ENCODE peak calls at places on chromosomes 5 and 9, in nine cellular contexts. V, G, B, H, E, W, P, R and I are unnamed samples.

GRCh38 chr9:87194471-87194870 is 247.2 kb upstream of the GAS1 start:
- DNase-seq in E (no peak), R (peak; percentile 37), H (no peak), V (no peak), W (peak; percentile 92), G (no peak), P (no peak), B (no peak), I (no peak)

GRCh38 chr5:73314395-73315195 is 134.0 kb downstream of the FOXD1 start:
- DNase-seq in P (no peak), V (no peak), R (no peak), G (no peak), H (no peak), W (peak; percentile 54), B (no peak), E (no peak), I (no peak)

GRCh38 chr5:74862221-74862620 is 4.0 kb downstream of the FAM169A start:
- DNase-seq in E (no peak), H (no peak), P (no peak), R (no peak), V (no peak), W (no peak), G (no peak), B (no peak), I (no peak)

GRCh38 chr9:71921190-71921814 is 9.9 kb downstream of the C9orf85 start:
- DNase-seq in V (no peak), R (no peak), W (no peak), E (no peak), B (no peak), G (no peak), H (no peak), P (peak; percentile 68), I (no peak)

GRCh38 chr5:112529525-112529924 is 110.4 kb upstream of the EPB41L4A start:
- DNase-seq in V (no peak), P (peak; percentile 64), E (no peak), W (no peak), G (no peak), H (peak; percentile 24), B (no peak), R (no peak), I (no peak)

GRCh38 chr5:157100140-157100679 is 8.6 kb downstream of the HAVCR2 start:
- DNase-seq in R (no peak), P (no peak), W (peak; percentile 61), E (no peak), H (no peak), G (no peak), B (no peak), V (no peak), I (no peak)

GRCh38 chr5:141488591-141489478 is at the start of gene PCDHGC5:
- DNase-seq in R (no peak), G (no peak), V (no peak), P (peak; percentile 63), E (no peak), H (no peak), B (no peak), W (peak; percentile 87), I (no peak)

GRCh38 chr5:141742866-141743651 is 61.0 kb upstream of the ARAP3 start:
- DNase-seq in E (peak; percentile 71), H (peak; percentile 14), B (no peak), P (peak; percentile 92), W (peak; percentile 23), V (no peak), R (peak; percentile 74), G (peak; percentile 71), I (no peak)

GRCh38 chr5:88664630-88665029 is 218.4 kb downstream of the MEF2C start:
- DNase-seq in G (no peak), E (no peak), B (no peak), P (no peak), H (no peak), V (no peak), R (no peak), W (no peak), I (no peak)

GRCh38 chr9:129558063-129558550 is 62.8 kb downstream of the C9orf50 start:
- DNase-seq in H (no peak), W (no peak), E (no peak), G (no peak), P (peak; percentile 75), R (no peak), B (no peak), V (no peak), I (no peak)

GRCh38 chr5:104344809-104345512 is 782.4 kb upstream of the NUDT12 start:
- DNase-seq in B (no peak), E (no peak), P (peak; percentile 48), H (no peak), V (no peak), G (no peak), W (peak; percentile 1), R (no peak), I (peak; percentile 59)

GRCh38 chr5:72602696-72603685 is 95.8 kb upstream of the ZNF366 start:
- DNase-seq in G (no peak), B (no peak), E (no peak), W (peak; percentile 34), R (no peak), V (no peak), H (no peak), P (no peak), I (no peak)

GRCh38 chr5:126576974-126577373 is 18.0 kb downstream of the ALDH7A1 start:
- DNase-seq in W (no peak), G (no peak), V (no peak), E (no peak), P (no peak), B (no peak), R (no peak), H (no peak), I (no peak)

GRCh38 chr5:33494476-33494875 is 53.7 kb downstream of the TARS1 start:
- DNase-seq in R (no peak), B (no peak), V (no peak), W (no peak), P (no peak), E (no peak), G (no peak), H (no peak), I (no peak)

GRCh38 chr5:83764101-83764500 is 43.4 kb upstream of the HAPLN1 start:
- DNase-seq in R (no peak), W (no peak), B (no peak), P (no peak), G (no peak), V (no peak), H (no peak), E (no peak), I (no peak)

GRCh38 chr5:143402464-143403356 is 776 bp downstream of the NR3C1 start:
- DNase-seq in P (peak; percentile 84), V (peak; percentile 83), R (peak; percentile 71), B (peak; percentile 62), W (peak; percentile 34), G (peak; percentile 49), E (peak; percentile 72), H (peak; percentile 62), I (peak; percentile 82)

GRCh38 chr5:90408571-90409317 is 812 bp downstream of the CETN3 start:
- DNase-seq in E (no peak), V (no peak), P (peak; percentile 64), R (peak; percentile 15), B (no peak), H (peak; percentile 9), G (peak; percentile 24), W (no peak), I (no peak)

GRCh38 chr5:172568308-172568923 is 72.6 kb upstream of the NEURL1B start:
- DNase-seq in E (no peak), R (no peak), G (no peak), P (no peak), B (peak; percentile 67), W (no peak), H (no peak), V (no peak), I (no peak)

GRCh38 chr5:15763754-15764153 is 263.8 kb downstream of the FBXL7 start:
- DNase-seq in G (no peak), H (no peak), W (peak; percentile 51), V (no peak), R (no peak), B (no peak), E (no peak), P (no peak), I (no peak)

GRCh38 chr9:2116073-2116472 is 100.9 kb downstream of the SMARCA2 start:
- DNase-seq in W (no peak), E (no peak), R (peak; percentile 14), V (no peak), G (peak; percentile 9), P (peak; percentile 82), H (peak; percentile 31), B (no peak), I (no peak)

GRCh38 chr5:29023541-29023940 is 1985.2 kb upstream of the CDH9 start:
- DNase-seq in R (no peak), P (no peak), V (no peak), E (no peak), W (no peak), G (no peak), B (no peak), H (no peak), I (no peak)

GRCh38 chr9:124267271-124267807 is 9.6 kb downstream of the NEK6 start:
- DNase-seq in H (peak; percentile 53), P (no peak), E (peak; percentile 87), R (no peak), G (no peak), B (peak; percentile 73), W (peak; percentile 85), V (peak; percentile 92), I (peak; percentile 60)

GRCh38 chr5:103532116-103532734 is 30.4 kb downstream of the NUDT12 start:
- DNase-seq in P (no peak), V (no peak), G (no peak), E (no peak), H (no peak), W (no peak), B (no peak), R (peak; percentile 14), I (no peak)

GRCh38 chr9:137194909-137195308 is 5.6 kb downstream of the TPRN start:
- DNase-seq in H (no peak), R (peak; percentile 38), G (no peak), E (no peak), P (no peak), W (no peak), V (no peak), B (peak; percentile 79), I (no peak)
- H3K4me1 ChIP-seq in H (peaks cover 8% of the 10 kb centered on the region), R (peaks cover 52% of the 10 kb centered on the region), G (peaks cover 32% of the 10 kb centered on the region), E (peaks cover 18% of the 10 kb centered on the region), P (peaks cover 25% of the 10 kb centered on the region), W (peaks cover 18% of the 10 kb centered on the region), V (peaks cover 69% of the 10 kb centered on the region), B (peaks cover 73% of the 10 kb centered on the region), I (peaks cover 26% of the 10 kb centered on the region)

GRCh38 chr5:134143431-134143830 is 28.9 kb downstream of the TCF7 start:
- DNase-seq in W (no peak), E (no peak), P (no peak), V (no peak), B (no peak), G (no peak), H (no peak), R (peak; percentile 2), I (no peak)
- H3K36me3 ChIP-seq in W (peaks cover 46% of the 10 kb centered on the region), E (peaks cover 49% of the 10 kb centered on the region), P (peaks cover 86% of the 10 kb centered on the region), V (peaks cover 91% of the 10 kb centered on the region), B (peaks cover 5% of the 10 kb centered on the region), G (peaks cover 8% of the 10 kb centered on the region), H (peaks cover 59% of the 10 kb centered on the region), R (no peaks in the 10 kb centered on the region), I (peaks cover 54% of the 10 kb centered on the region)

GRCh38 chr5:180821538-180821937 is 18.9 kb upstream of the MGAT1 start:
- DNase-seq in P (no peak), B (no peak), H (no peak), V (no peak), E (no peak), R (no peak), W (no peak), G (no peak), I (no peak)
- H3K4me1 ChIP-seq in P (no peaks in the 10 kb centered on the region), B (peaks cover 51% of the 10 kb centered on the region), H (peaks cover 79% of the 10 kb centered on the region), V (peaks cover 71% of the 10 kb centered on the region), E (peaks cover 11% of the 10 kb centered on the region), R (peaks cover 9% of the 10 kb centered on the region), W (peaks cover 25% of the 10 kb centered on the region), G (peaks cover 35% of the 10 kb centered on the region), I (peaks cover 43% of the 10 kb centered on the region)

GRCh38 chr5:69202497-69202896 is 13.1 kb downstream of the CENPH start:
- DNase-seq in B (no peak), G (no peak), P (no peak), V (no peak), R (no peak), H (no peak), W (peak; percentile 43), E (no peak), I (no peak)
- H3K36me3 ChIP-seq in B (no peaks in the 10 kb centered on the region), G (no peaks in the 10 kb centered on the region), P (peaks cover 54% of the 10 kb centered on the region), V (no peaks in the 10 kb centered on the region), R (no peaks in the 10 kb centered on the region), H (peaks cover 85% of the 10 kb centered on the region), W (no peaks in the 10 kb centered on the region), E (peaks cover 72% of the 10 kb centered on the region), I (no peaks in the 10 kb centered on the region)